ENCODE peak calls at places on chromosomes 6 and 20, in eight cellular contexts. M is tibial nerve; S is CD8-positive, alpha-beta T cell; B is Panc1; I is cardiac muscle cell; O is cardiac fibroblast; R is fibroblast of lung; G is epithelial cell of esophagus. E is an unnamed sample.

GRCh38 chr6:67606905-67607828 is 1027.9 kb upstream of the ADGRB3 start:
- DNase-seq in M (no peak), B (no peak), G (no peak), I (no peak), S (no peak), R (peak; percentile 41), O (peak; percentile 60), E (no peak)

GRCh38 chr6:131258010-131258652 is 122.9 kb downstream of the AKAP7 start:
- DNase-seq in I (no peak), R (no peak), S (no peak), M (no peak), O (no peak), B (no peak), G (peak; percentile 66), E (no peak)

GRCh38 chr20:3908667-3909066 is 19.5 kb downstream of the PANK2 start:
- DNase-seq in I (no peak), R (no peak), G (no peak), S (no peak), B (no peak), M (no peak), O (no peak), E (no peak)

GRCh38 chr20:60224914-60225313 is 266.7 kb downstream of the CDH26 start:
- DNase-seq in M (no peak), R (no peak), O (no peak), S (no peak), I (peak; percentile 21), B (no peak), G (peak; percentile 14), E (no peak)

GRCh38 chr20:45101333-45101850 is 465 bp upstream of the KCNS1 start:
- DNase-seq in O (no peak), G (peak; percentile 23), M (no peak), S (no peak), B (no peak), I (no peak), R (no peak), E (no peak)

GRCh38 chr20:17530716-17531536 is at the start of gene BFSP1:
- DNase-seq in G (peak; percentile 58), I (peak; percentile 77), R (peak; percentile 65), B (no peak), M (no peak), S (peak; percentile 14), O (peak; percentile 74), E (no peak)

GRCh38 chr20:47922280-47922675 is 137.0 kb upstream of the SULF2 start:
- DNase-seq in M (no peak), S (no peak), R (peak; percentile 72), G (peak; percentile 82), O (peak; percentile 56), I (no peak), B (no peak), E (no peak)

GRCh38 chr6:46985943-46986342 is 56.2 kb downstream of the ADGRF1 start:
- DNase-seq in R (peak; percentile 48), M (no peak), O (peak; percentile 51), S (no peak), I (no peak), G (peak; percentile 55), B (no peak), E (no peak)

GRCh38 chr6:91904586-91904985 is 1317.7 kb upstream of the MAP3K7 start:
- DNase-seq in I (no peak), B (no peak), S (no peak), O (no peak), G (no peak), M (no peak), R (no peak), E (no peak)

DNA sequence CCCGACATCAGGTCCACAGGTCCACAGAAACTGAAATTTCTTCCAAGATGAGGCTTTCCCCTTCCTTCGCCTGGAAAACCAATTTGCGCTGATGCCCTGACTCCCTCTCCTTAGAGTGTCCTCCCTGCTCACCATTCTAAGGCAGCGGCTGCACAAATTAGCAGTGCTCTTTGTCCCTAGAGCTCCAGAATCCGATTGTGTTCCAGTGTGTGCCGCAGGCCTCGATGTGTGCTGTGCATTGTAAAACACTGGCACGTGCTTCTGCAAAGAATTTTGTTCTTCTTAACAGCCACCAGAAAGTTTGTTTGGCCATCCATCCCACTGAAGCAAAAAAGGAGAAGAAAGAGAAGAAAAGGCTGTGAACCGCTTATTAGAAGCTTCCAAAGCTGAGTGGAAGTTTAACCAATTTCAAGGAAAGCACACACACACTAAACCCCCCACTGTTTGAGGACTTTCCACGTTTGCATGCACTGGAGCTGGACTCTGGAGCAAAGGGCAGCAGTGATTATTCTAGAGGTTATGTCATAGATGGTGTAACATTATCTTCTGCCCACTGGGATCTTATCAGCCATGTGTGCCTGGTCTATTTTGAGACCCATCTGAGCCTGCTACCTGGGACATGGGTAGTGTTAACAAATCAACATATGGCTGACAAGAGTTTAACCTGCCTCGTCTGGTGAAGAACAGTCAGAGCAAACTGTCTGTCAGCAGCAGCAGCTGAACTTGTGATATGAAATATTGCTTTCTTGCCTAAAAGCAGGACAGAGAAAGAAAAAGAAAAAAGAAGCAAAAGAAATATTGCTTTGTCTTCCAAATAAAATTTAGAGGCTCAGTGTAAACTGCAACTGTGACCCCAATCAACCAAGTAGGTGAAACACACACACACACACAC is 64.9 kb upstream of the RREB1 start:
- DNase-seq in S (no peak), B (no peak), M (no peak), R (no peak), I (peak; percentile 62), O (no peak), G (no peak), E (no peak)
- TF ChIP-seq CTCF in S (no peak), B (no peak), M (no peak), R (no peak), I (no peak), O (no peak), G (no peak), E (no peak)

GRCh38 chr20:24949756-24950127 is 673 bp downstream of the CST7 start:
- DNase-seq in B (no peak), R (no peak), M (no peak), O (no peak), S (no peak), I (no peak), G (no peak), E (no peak)

GRCh38 chr20:24948939-24949679 is at the start of gene CST7:
- DNase-seq in G (no peak), R (peak; percentile 46), M (no peak), I (no peak), S (peak; percentile 86), O (no peak), B (no peak), E (no peak)

GRCh38 chr20:24950836-24951525 is 1.9 kb downstream of the CST7 start:
- DNase-seq in S (no peak), I (no peak), R (no peak), M (no peak), G (no peak), O (no peak), B (no peak), E (no peak)

GRCh38 chr20:24951536-24952047 is 2.5 kb downstream of the CST7 start:
- DNase-seq in B (no peak), S (no peak), R (no peak), I (no peak), O (no peak), G (no peak), M (no peak), E (no peak)

DNA sequence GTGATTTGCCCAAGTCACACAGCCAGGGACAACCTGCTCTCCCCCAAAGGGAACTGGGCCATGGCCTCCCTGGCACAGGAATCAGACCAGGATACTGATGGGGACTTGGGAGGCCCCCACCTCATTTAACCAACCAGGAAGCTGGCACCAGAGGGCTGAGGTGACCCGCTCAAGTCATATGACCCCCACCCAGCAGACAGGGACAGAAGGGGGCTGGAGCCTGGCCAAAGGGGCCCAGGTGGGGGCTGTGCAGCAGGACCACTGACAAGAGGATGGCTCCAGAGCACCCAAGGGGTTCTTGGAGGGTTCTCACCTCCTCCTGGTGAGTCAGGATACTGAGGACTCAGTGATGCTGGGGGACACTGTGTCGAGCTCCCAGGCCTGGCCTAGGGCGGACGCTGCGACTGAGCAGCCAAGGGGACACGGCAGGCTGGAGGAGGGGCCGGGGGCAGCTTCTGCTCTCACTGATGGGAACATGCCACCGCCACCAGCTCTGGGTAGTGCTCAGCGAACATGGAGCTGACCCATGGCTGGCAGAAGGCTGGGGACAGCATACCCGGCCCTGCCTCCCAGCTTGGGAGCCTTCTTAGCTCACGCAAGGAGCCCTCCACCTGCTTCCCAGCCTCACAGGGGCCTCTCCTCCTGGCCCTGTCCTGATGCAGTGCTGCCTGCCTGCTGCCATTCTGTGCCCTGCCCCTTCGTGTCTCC is 1.2 kb downstream of the CST7 start:
- DNase-seq in S (no peak), M (no peak), O (no peak), I (no peak), R (no peak), G (no peak), B (no peak), E (no peak)
- H3K4me3 ChIP-seq in S (peak overlapping the region; percentile 55), M (no peak overlapping the region), O (no peak overlapping the region), I (no peak overlapping the region), R (no peak overlapping the region), G (no peak overlapping the region), B (no peak overlapping the region), E (no peak overlapping the region)

GRCh38 chr6:151430886-151431285 is 21.0 kb downstream of the RMND1 start:
- DNase-seq in G (no peak), R (no peak), O (no peak), B (no peak), S (no peak), M (no peak), I (peak; percentile 13), E (no peak)
- TF ChIP-seq CTCF in G (no peak), R (no peak), O (no peak), B (no peak), S (no peak), M (no peak), I (no peak), E (no peak)

GRCh38 chr6:168456907-168457771 is 16.2 kb downstream of the SMOC2 start:
- DNase-seq in I (no peak), M (no peak), B (no peak), O (no peak), G (peak; percentile 3), S (no peak), R (no peak), E (no peak)

GRCh38 chr6:168450921-168451320 is 9.9 kb downstream of the SMOC2 start:
- DNase-seq in G (no peak), I (no peak), B (no peak), S (no peak), M (no peak), O (no peak), R (no peak), E (no peak)

GRCh38 chr6:168451805-168452204 is 10.8 kb downstream of the SMOC2 start:
- DNase-seq in M (no peak), B (no peak), O (no peak), S (no peak), I (peak; percentile 21), R (no peak), G (no peak), E (no peak)

GRCh38 chr6:168455847-168456530 is 15.0 kb downstream of the SMOC2 start:
- DNase-seq in B (no peak), R (no peak), S (no peak), M (no peak), I (no peak), G (no peak), O (no peak), E (no peak)

DNA sequence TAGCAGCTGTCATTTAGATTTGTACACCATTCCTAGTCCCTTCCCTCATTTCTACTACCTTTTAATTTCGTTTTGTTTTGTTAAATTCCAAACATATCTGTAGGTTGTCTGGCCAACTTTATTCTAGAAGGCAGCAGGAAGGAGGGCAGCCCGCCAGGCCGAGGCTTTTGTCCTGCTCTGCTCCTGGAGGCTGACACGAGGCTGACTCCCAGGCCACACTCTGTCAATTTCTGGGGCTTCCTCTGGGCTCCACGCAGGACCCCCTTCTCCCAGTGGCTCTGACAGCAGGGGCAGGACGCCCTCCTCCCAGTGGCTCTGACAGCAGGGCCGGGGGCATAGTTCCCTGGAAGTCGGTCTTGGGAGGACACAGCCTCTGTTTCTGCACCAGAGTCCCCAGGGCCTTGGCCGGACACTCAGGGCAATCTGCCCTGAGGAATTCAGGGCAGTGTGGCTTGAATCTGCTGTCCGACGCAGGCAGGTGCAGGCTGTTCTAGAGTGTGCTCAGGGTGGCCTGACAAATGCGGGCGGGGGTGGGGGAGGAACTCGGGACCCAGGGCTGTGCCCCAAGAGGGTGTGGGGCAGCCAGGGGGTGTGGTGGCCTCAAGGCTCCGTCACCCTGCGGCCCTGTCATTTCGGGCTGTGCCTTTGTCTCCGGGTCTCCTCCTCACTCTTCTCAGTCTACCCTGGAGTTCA is 11.8 kb downstream of the SMOC2 start:
- DNase-seq in G (no peak), B (no peak), R (no peak), S (no peak), I (no peak), O (peak; percentile 19), M (no peak), E (no peak)
- H3K4me3 ChIP-seq in G (no peak overlapping the region), B (no peak overlapping the region), R (no peak overlapping the region), S (no peak overlapping the region), I (no peak overlapping the region), O (no peak overlapping the region), M (no peak overlapping the region), E (no peak overlapping the region)